ENCODE peak calls at places on chromosome 5, in nine cellular contexts. I is OCI-M1, R is neural crest cell, P is KBM-7, T is Caki2, Y is OCI-LY7, D is pulmonary artery endothelial cell, L is AG09309, J is sciatic nerve. X is an unnamed sample.

GRCh38 chr5:3694819-3695218 is 99.2 kb downstream of the IRX1 start:
- DNase-seq in I (no peak), R (no peak), P (no peak), T (no peak), Y (no peak), D (no peak), L (no peak), J (no peak), X (no peak)

GRCh38 chr5:178488696-178489095 is 101.5 kb downstream of the COL23A1 start:
- DNase-seq in I (no peak), R (no peak), P (no peak), T (no peak), Y (no peak), D (no peak), L (no peak), J (peak), X (no peak)

GRCh38 chr5:86884608-86885007 is 266.9 kb downstream of the COX7C start:
- DNase-seq in I (no peak), R (no peak), P (no peak), T (no peak), Y (no peak), D (no peak), L (no peak), J (no peak), X (no peak)

GRCh38 chr5:7659420-7659819 is 191.5 kb downstream of the CFAP90 start:
- DNase-seq in I (no peak), R (no peak), P (no peak), T (no peak), Y (no peak), D (no peak), L (no peak), J (no peak), X (no peak)

GRCh38 chr5:14267166-14267838 is 124.2 kb downstream of the TRIO start:
- DNase-seq in I (no peak), R (no peak), P (no peak), T (peak), Y (no peak), D (no peak), L (no peak), J (no peak), X (no peak)

GRCh38 chr5:180673371-180674252 is 24.2 kb upstream of the FLT4 start:
- DNase-seq in I (no peak), R (no peak), P (no peak), T (no peak), Y (no peak), D (no peak), L (no peak), J (no peak), X (no peak)

GRCh38 chr5:94830520-94830919 is 212.1 kb downstream of the SLF1 start:
- DNase-seq in I (peak), R (no peak), P (no peak), T (no peak), Y (peak), D (no peak), L (no peak), J (no peak), X (peak)

GRCh38 chr5:77893225-77893860 is 117.2 kb upstream of the TBCA start:
- DNase-seq in I (peak), R (no peak), P (peak), T (peak), Y (no peak), D (peak), L (peak), J (no peak), X (peak)

GRCh38 chr5:7503564-7503963 is 107.6 kb downstream of the ADCY2 start:
- DNase-seq in I (no peak), R (no peak), P (no peak), T (no peak), Y (no peak), D (no peak), L (no peak), J (no peak), X (no peak)

GRCh38 chr5:104513621-104514020 is 951.0 kb upstream of the NUDT12 start:
- DNase-seq in I (peak), R (no peak), P (no peak), T (no peak), Y (no peak), D (no peak), L (no peak), J (no peak), X (peak)